ENCODE peak calls at places on chromosomes 3 and 15, in six cellular contexts. One of them, this sample, is unnamed.

GRCh38 chr3:58013099-58013498 is 4.9 kb downstream of the FLNB start:
- DNase-seq in foreskin fibroblast: no peak
- DNase-seq in brain microvascular endothelial cell: no peak
- DNase-seq in CD8-positive, alpha-beta memory T cell: no peak
- DNase-seq in Peyer's patch: no peak
- DNase-seq in BJ: no peak
- DNase-seq in this sample: no peak

GRCh38 chr15:71011503-71012155 is 103.6 kb upstream of the THSD4 start:
- DNase-seq in foreskin fibroblast: peak; percentile 82
- DNase-seq in brain microvascular endothelial cell: peak; percentile 60
- DNase-seq in CD8-positive, alpha-beta memory T cell: no peak
- DNase-seq in Peyer's patch: no peak
- DNase-seq in BJ: peak; percentile 22
- DNase-seq in this sample: peak; percentile 14

GRCh38 chr3:45646051-45646585 is 43.1 kb upstream of the SACM1L start:
- DNase-seq in foreskin fibroblast: no peak
- DNase-seq in brain microvascular endothelial cell: no peak
- DNase-seq in CD8-positive, alpha-beta memory T cell: no peak
- DNase-seq in Peyer's patch: no peak
- DNase-seq in BJ: no peak
- DNase-seq in this sample: no peak

GRCh38 chr3:47782538-47783308 is 1.0 kb upstream of the SMARCC1 start:
- DNase-seq in foreskin fibroblast: no peak
- DNase-seq in brain microvascular endothelial cell: no peak
- DNase-seq in CD8-positive, alpha-beta memory T cell: no peak
- DNase-seq in Peyer's patch: no peak
- DNase-seq in BJ: no peak
- DNase-seq in this sample: no peak

GRCh38 chr3:152298393-152299242 is 29.9 kb downstream of the MBNL1 start:
- DNase-seq in foreskin fibroblast: peak; percentile 98
- DNase-seq in brain microvascular endothelial cell: peak; percentile 98
- DNase-seq in CD8-positive, alpha-beta memory T cell: peak; percentile 79
- DNase-seq in Peyer's patch: no peak
- DNase-seq in BJ: peak; percentile 82
- DNase-seq in this sample: peak; percentile 99

GRCh38 chr3:127034990-127035652 is 52.2 kb downstream of the PLXNA1 start:
- DNase-seq in foreskin fibroblast: no peak
- DNase-seq in brain microvascular endothelial cell: no peak
- DNase-seq in CD8-positive, alpha-beta memory T cell: no peak
- DNase-seq in Peyer's patch: no peak
- DNase-seq in BJ: no peak
- DNase-seq in this sample: no peak

GRCh38 chr3:141394560-141394959 is 26.3 kb downstream of the ZBTB38 start:
- DNase-seq in foreskin fibroblast: no peak
- DNase-seq in brain microvascular endothelial cell: no peak
- DNase-seq in CD8-positive, alpha-beta memory T cell: no peak
- DNase-seq in Peyer's patch: no peak
- DNase-seq in BJ: no peak
- DNase-seq in this sample: no peak

GRCh38 chr3:33061782-33062181 is 35.2 kb downstream of the GLB1 start:
- DNase-seq in foreskin fibroblast: peak; percentile 79
- DNase-seq in brain microvascular endothelial cell: peak; percentile 59
- DNase-seq in CD8-positive, alpha-beta memory T cell: no peak
- DNase-seq in Peyer's patch: no peak
- DNase-seq in BJ: no peak
- DNase-seq in this sample: peak; percentile 49

GRCh38 chr15:44215594-44215993 is 20.5 kb upstream of the FRMD5 start:
- DNase-seq in foreskin fibroblast: peak; percentile 86
- DNase-seq in brain microvascular endothelial cell: peak; percentile 74
- DNase-seq in CD8-positive, alpha-beta memory T cell: no peak
- DNase-seq in Peyer's patch: no peak
- DNase-seq in BJ: peak; percentile 90
- DNase-seq in this sample: peak; percentile 60

GRCh38 chr15:38651328-38652038 is 86.9 kb upstream of the RASGRP1 start:
- DNase-seq in foreskin fibroblast: no peak
- DNase-seq in brain microvascular endothelial cell: no peak
- DNase-seq in CD8-positive, alpha-beta memory T cell: peak; percentile 86
- DNase-seq in Peyer's patch: peak; percentile 45
- DNase-seq in BJ: no peak
- DNase-seq in this sample: no peak

GRCh38 chr3:129942296-129942695 is 32.2 kb upstream of the TRH start:
- DNase-seq in foreskin fibroblast: peak; percentile 76
- DNase-seq in brain microvascular endothelial cell: peak; percentile 50
- DNase-seq in CD8-positive, alpha-beta memory T cell: no peak
- DNase-seq in Peyer's patch: peak; percentile 20
- DNase-seq in BJ: no peak
- DNase-seq in this sample: no peak

GRCh38 chr3:149990423-149990953 is 19.8 kb upstream of the PFN2 start:
- DNase-seq in foreskin fibroblast: peak; percentile 33
- DNase-seq in brain microvascular endothelial cell: no peak
- DNase-seq in CD8-positive, alpha-beta memory T cell: no peak
- DNase-seq in Peyer's patch: no peak
- DNase-seq in BJ: no peak
- DNase-seq in this sample: no peak

GRCh38 chr15:23566070-23567050 is 886 bp downstream of the MKRN3 start:
- DNase-seq in foreskin fibroblast: peak; percentile 28
- DNase-seq in brain microvascular endothelial cell: no peak
- DNase-seq in CD8-positive, alpha-beta memory T cell: peak; percentile 54
- DNase-seq in Peyer's patch: no peak
- DNase-seq in BJ: no peak
- DNase-seq in this sample: no peak

GRCh38 chr3:52774901-52775864 is 2.2 kb upstream of the ITIH1 start:
- DNase-seq in foreskin fibroblast: no peak
- DNase-seq in brain microvascular endothelial cell: no peak
- DNase-seq in CD8-positive, alpha-beta memory T cell: no peak
- DNase-seq in Peyer's patch: no peak
- DNase-seq in BJ: no peak
- DNase-seq in this sample: no peak

GRCh38 chr15:41513282-41514227 is at the start of gene LTK:
- DNase-seq in foreskin fibroblast: peak; percentile 28
- DNase-seq in brain microvascular endothelial cell: no peak
- DNase-seq in CD8-positive, alpha-beta memory T cell: no peak
- DNase-seq in Peyer's patch: peak; percentile 25
- DNase-seq in BJ: no peak
- DNase-seq in this sample: no peak

GRCh38 chr3:173396191-173397041 is 1.1 kb upstream of the NLGN1 start:
- DNase-seq in foreskin fibroblast: peak; percentile 44
- DNase-seq in brain microvascular endothelial cell: no peak
- DNase-seq in CD8-positive, alpha-beta memory T cell: no peak
- DNase-seq in Peyer's patch: no peak
- DNase-seq in BJ: no peak
- DNase-seq in this sample: no peak

GRCh38 chr3:12961726-12962036 is 111.5 kb downstream of the IQSEC1 start:
- DNase-seq in foreskin fibroblast: no peak
- DNase-seq in brain microvascular endothelial cell: no peak
- DNase-seq in CD8-positive, alpha-beta memory T cell: no peak
- DNase-seq in Peyer's patch: no peak
- DNase-seq in BJ: no peak
- DNase-seq in this sample: no peak

GRCh38 chr3:181534881-181535280 is 176.8 kb upstream of the SOX2 start:
- DNase-seq in foreskin fibroblast: no peak
- DNase-seq in brain microvascular endothelial cell: no peak
- DNase-seq in CD8-positive, alpha-beta memory T cell: no peak
- DNase-seq in Peyer's patch: no peak
- DNase-seq in BJ: no peak
- DNase-seq in this sample: no peak

GRCh38 chr15:84915011-84915958 is 30.8 kb downstream of the SLC28A1 start:
- DNase-seq in foreskin fibroblast: peak; percentile 84
- DNase-seq in brain microvascular endothelial cell: peak; percentile 94
- DNase-seq in CD8-positive, alpha-beta memory T cell: no peak
- DNase-seq in Peyer's patch: no peak
- DNase-seq in BJ: peak; percentile 81
- DNase-seq in this sample: peak; percentile 78

GRCh38 chr15:94346272-94346671 is 114.9 kb downstream of the MCTP2 start:
- DNase-seq in foreskin fibroblast: peak; percentile 4
- DNase-seq in brain microvascular endothelial cell: no peak
- DNase-seq in CD8-positive, alpha-beta memory T cell: no peak
- DNase-seq in Peyer's patch: no peak
- DNase-seq in BJ: no peak
- DNase-seq in this sample: no peak

GRCh38 chr3:125628212-125628611 is 32.9 kb upstream of the OSBPL11 start:
- DNase-seq in foreskin fibroblast: no peak
- DNase-seq in brain microvascular endothelial cell: no peak
- DNase-seq in CD8-positive, alpha-beta memory T cell: no peak
- DNase-seq in Peyer's patch: no peak
- DNase-seq in BJ: no peak
- DNase-seq in this sample: no peak

GRCh38 chr3:38805765-38806386 is 10.1 kb downstream of the SCN10A start:
- DNase-seq in foreskin fibroblast: peak; percentile 85
- DNase-seq in brain microvascular endothelial cell: peak; percentile 60
- DNase-seq in CD8-positive, alpha-beta memory T cell: peak; percentile 5
- DNase-seq in Peyer's patch: no peak
- DNase-seq in BJ: no peak
- DNase-seq in this sample: peak; percentile 21

GRCh38 chr3:85709483-85709882 is 750.7 kb downstream of the CADM2 start:
- DNase-seq in foreskin fibroblast: no peak
- DNase-seq in brain microvascular endothelial cell: no peak
- DNase-seq in CD8-positive, alpha-beta memory T cell: no peak
- DNase-seq in Peyer's patch: no peak
- DNase-seq in BJ: no peak
- DNase-seq in this sample: no peak

GRCh38 chr15:90174140-90174891 is 26.8 kb upstream of the SEMA4B start:
- DNase-seq in foreskin fibroblast: peak; percentile 41
- DNase-seq in brain microvascular endothelial cell: no peak
- DNase-seq in CD8-positive, alpha-beta memory T cell: no peak
- DNase-seq in Peyer's patch: no peak
- DNase-seq in BJ: no peak
- DNase-seq in this sample: peak; percentile 42

DNA sequence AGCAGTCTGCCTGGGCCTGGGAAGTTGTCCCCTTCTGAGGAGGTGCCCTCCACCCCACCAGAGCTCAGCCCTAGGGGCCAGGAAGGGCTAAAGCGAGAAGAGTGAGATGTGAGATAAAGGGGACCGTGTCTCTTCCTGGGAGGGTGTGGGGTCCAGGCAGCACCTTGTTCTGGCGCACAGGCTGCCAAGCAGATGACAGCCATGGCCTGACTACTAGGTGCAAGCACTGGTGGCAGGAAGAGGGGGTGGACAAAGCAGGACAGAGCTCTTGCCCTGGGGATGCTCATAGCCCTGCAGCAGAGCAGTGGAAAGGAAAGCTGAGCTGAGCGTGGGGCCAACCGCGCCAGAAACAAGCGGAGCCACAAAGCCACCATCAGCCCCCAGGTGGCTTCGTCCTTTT is 3.8 kb downstream of the PAK6 start:
- DNase-seq in foreskin fibroblast: no peak
- DNase-seq in brain microvascular endothelial cell: no peak
- DNase-seq in CD8-positive, alpha-beta memory T cell: no peak
- DNase-seq in Peyer's patch: no peak
- DNase-seq in BJ: no peak
- DNase-seq in this sample: no peak
- H3K4me3 ChIP-seq in foreskin fibroblast: no peak overlapping the region
- H3K4me3 ChIP-seq in brain microvascular endothelial cell: no peak overlapping the region
- H3K4me3 ChIP-seq in CD8-positive, alpha-beta memory T cell: no peak overlapping the region
- H3K4me3 ChIP-seq in Peyer's patch: no peak overlapping the region
- H3K4me3 ChIP-seq in BJ: no peak overlapping the region
- H3K4me3 ChIP-seq in this sample: no peak overlapping the region

DNA sequence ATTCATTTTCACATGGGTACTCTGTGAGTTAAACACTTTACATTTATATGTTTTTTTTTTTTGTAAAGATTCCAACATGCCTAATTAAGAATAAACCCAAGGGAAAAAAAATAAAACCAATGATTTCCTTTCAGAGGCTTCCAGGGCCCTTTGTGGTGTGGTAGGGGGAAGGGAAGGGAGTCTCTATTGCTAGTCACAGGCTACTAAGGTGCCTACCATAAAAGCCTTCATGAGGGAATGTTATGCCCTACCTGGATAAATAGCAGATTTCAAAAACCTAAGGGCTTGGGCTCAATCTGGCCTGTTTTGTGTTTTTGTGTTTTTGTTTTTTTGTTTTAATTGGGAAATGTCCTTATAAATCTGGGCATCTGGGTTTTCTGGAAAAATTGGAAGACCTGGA is 38.9 kb upstream of the SSR3 start:
- DNase-seq in foreskin fibroblast: no peak
- DNase-seq in brain microvascular endothelial cell: no peak
- DNase-seq in CD8-positive, alpha-beta memory T cell: no peak
- DNase-seq in Peyer's patch: no peak
- DNase-seq in BJ: no peak
- DNase-seq in this sample: no peak
- H3K4me3 ChIP-seq in foreskin fibroblast: no peak overlapping the region
- H3K4me3 ChIP-seq in brain microvascular endothelial cell: no peak overlapping the region
- H3K4me3 ChIP-seq in CD8-positive, alpha-beta memory T cell: no peak overlapping the region
- H3K4me3 ChIP-seq in Peyer's patch: no peak overlapping the region
- H3K4me3 ChIP-seq in BJ: no peak overlapping the region
- H3K4me3 ChIP-seq in this sample: no peak overlapping the region

DNA sequence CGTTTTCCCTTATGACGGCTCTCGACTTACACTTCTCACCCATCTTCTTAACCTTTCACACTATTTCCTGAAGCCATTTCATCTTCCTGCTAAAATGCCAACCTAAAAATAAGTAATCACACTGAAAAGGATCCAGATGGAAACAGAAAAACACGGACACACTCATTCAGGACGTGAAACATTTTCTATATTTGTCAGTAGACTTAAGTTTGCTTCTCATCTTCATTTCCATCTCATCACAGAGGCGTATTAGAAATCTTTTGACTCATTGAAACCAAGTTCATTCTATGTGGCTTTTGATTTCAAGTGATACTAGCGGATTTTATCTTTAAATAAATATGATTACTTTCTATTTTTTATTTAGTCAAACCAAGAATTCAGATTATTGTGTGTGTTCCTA is 27.4 kb upstream of the DLG1 start:
- DNase-seq in foreskin fibroblast: no peak
- DNase-seq in brain microvascular endothelial cell: no peak
- DNase-seq in CD8-positive, alpha-beta memory T cell: no peak
- DNase-seq in Peyer's patch: no peak
- DNase-seq in BJ: no peak
- DNase-seq in this sample: no peak
- H3K4me3 ChIP-seq in foreskin fibroblast: no peak overlapping the region
- H3K4me3 ChIP-seq in brain microvascular endothelial cell: no peak overlapping the region
- H3K4me3 ChIP-seq in CD8-positive, alpha-beta memory T cell: no peak overlapping the region
- H3K4me3 ChIP-seq in Peyer's patch: no peak overlapping the region
- H3K4me3 ChIP-seq in BJ: no peak overlapping the region
- H3K4me3 ChIP-seq in this sample: no peak overlapping the region

GRCh38 chr15:40105517-40106202 is 3.0 kb downstream of the BMF start:
- DNase-seq in foreskin fibroblast: no peak
- DNase-seq in brain microvascular endothelial cell: no peak
- DNase-seq in CD8-positive, alpha-beta memory T cell: no peak
- DNase-seq in Peyer's patch: peak; percentile 45
- DNase-seq in BJ: no peak
- DNase-seq in this sample: no peak
- H3K4me3 ChIP-seq in foreskin fibroblast: no peak overlapping the region
- H3K4me3 ChIP-seq in brain microvascular endothelial cell: no peak overlapping the region
- H3K4me3 ChIP-seq in CD8-positive, alpha-beta memory T cell: no peak overlapping the region
- H3K4me3 ChIP-seq in Peyer's patch: peak overlapping the region; percentile 31
- H3K4me3 ChIP-seq in BJ: no peak overlapping the region
- H3K4me3 ChIP-seq in this sample: no peak overlapping the region

DNA sequence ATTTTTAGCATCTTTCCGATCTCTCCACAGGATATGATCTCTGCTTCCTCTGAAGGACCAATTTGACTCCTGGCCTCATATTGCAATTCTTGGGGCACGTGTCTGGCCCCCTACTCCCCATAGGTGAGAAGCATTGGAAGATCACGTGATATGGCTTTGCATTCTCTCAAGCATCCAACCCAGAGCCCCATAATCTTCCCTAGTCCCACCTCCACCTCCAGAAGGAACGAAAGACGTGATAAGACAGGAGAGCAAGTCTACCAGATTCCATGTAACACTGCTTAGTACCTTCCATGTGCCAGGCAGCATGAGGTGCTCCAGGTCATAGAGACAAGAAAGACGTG is 176.3 kb downstream of the MEGF11 start:
- DNase-seq in foreskin fibroblast: no peak
- DNase-seq in brain microvascular endothelial cell: no peak
- DNase-seq in CD8-positive, alpha-beta memory T cell: no peak
- DNase-seq in Peyer's patch: no peak
- DNase-seq in BJ: no peak
- DNase-seq in this sample: no peak
- H3K4me3 ChIP-seq in foreskin fibroblast: no peak overlapping the region
- H3K4me3 ChIP-seq in brain microvascular endothelial cell: no peak overlapping the region
- H3K4me3 ChIP-seq in CD8-positive, alpha-beta memory T cell: no peak overlapping the region
- H3K4me3 ChIP-seq in Peyer's patch: no peak overlapping the region
- H3K4me3 ChIP-seq in BJ: no peak overlapping the region
- H3K4me3 ChIP-seq in this sample: no peak overlapping the region

This sample was measured in skeletal muscle cell.